ENCODE peak calls at places on chromosome 7, in seven cellular contexts. Q is neural crest cell; N is activated T-cell treated with anti-CD3 and anti-CD28 coated beads for 1 hour; V is DMS153; E is stimulated activated CD4-positive, alpha-beta T cell treated with anti-CD3 and anti-CD28 coated beads, Interleukin-2, amount 100 ng/mL, for 48 hours; M is NCI-H1694; P is Karpas-422. K is an unnamed sample.

GRCh38 chr7:76302299-76303056 is at the start of gene HSPB1:
- DNase-seq in Q (peak; percentile 51), N (peak; percentile 61), V (peak; percentile 87), E (peak; percentile 33), M (peak; percentile 81), P (no peak), K (peak; percentile 55)

GRCh38 chr7:69739182-69739581 is 140.9 kb downstream of the AUTS2 start:
- DNase-seq in Q (no peak), N (no peak), V (no peak), E (peak; percentile 7), M (no peak), P (peak; percentile 79), K (no peak)

GRCh38 chr7:158646766-158647474 is 57.7 kb downstream of the NCAPG2 start:
- DNase-seq in Q (peak; percentile 16), N (no peak), V (no peak), E (peak; percentile 15), M (no peak), P (peak; percentile 86), K (no peak)

GRCh38 chr7:94403546-94403945 is 8.9 kb downstream of the COL1A2 start:
- DNase-seq in Q (no peak), N (no peak), V (no peak), E (no peak), M (no peak), P (no peak), K (no peak)

GRCh38 chr7:130446285-130446684 is 5.5 kb upstream of the CEP41 start:
- DNase-seq in Q (no peak), N (no peak), V (no peak), E (no peak), M (no peak), P (no peak), K (no peak)

GRCh38 chr7:35647171-35647574 is 47.8 kb downstream of the HERPUD2 start:
- DNase-seq in Q (no peak), N (no peak), V (peak; percentile 51), E (no peak), M (peak; percentile 20), P (no peak), K (no peak)

GRCh38 chr7:28759373-28760013 is 198.6 kb downstream of the TRIL start:
- DNase-seq in Q (no peak), N (no peak), V (no peak), E (no peak), M (peak; percentile 4), P (no peak), K (no peak)

GRCh38 chr7:157502701-157503111 is 165.9 kb downstream of the DNAJB6 start:
- DNase-seq in Q (no peak), N (peak; percentile 51), V (no peak), E (peak; percentile 28), M (no peak), P (no peak), K (peak; percentile 67)

GRCh38 chr7:157250605-157251228 is 86.1 kb upstream of the DNAJB6 start:
- DNase-seq in Q (peak; percentile 58), N (peak; percentile 27), V (no peak), E (peak; percentile 45), M (peak; percentile 45), P (peak; percentile 84), K (peak; percentile 14)

GRCh38 chr7:139720705-139721231 is 57.0 kb downstream of the HIPK2 start:
- DNase-seq in Q (no peak), N (no peak), V (peak; percentile 50), E (no peak), M (no peak), P (no peak), K (no peak)

GRCh38 chr7:54764861-54765260 is 5.8 kb upstream of the SEC61G start:
- DNase-seq in Q (no peak), N (no peak), V (no peak), E (no peak), M (no peak), P (no peak), K (no peak)

GRCh38 chr7:131557521-131558385 is 1.3 kb upstream of the PODXL start:
- DNase-seq in Q (peak; percentile 25), N (no peak), V (no peak), E (no peak), M (no peak), P (no peak), K (no peak)

GRCh38 chr7:72919256-72919775 is 5.6 kb upstream of the POM121 start:
- DNase-seq in Q (no peak), N (no peak), V (no peak), E (no peak), M (no peak), P (peak; percentile 34), K (no peak)

GRCh38 chr7:54663603-54664234 is 95.3 kb downstream of the SEC61G start:
- DNase-seq in Q (no peak), N (no peak), V (no peak), E (no peak), M (no peak), P (no peak), K (no peak)

GRCh38 chr7:142568430-142569097 is 180.7 kb upstream of the PRSS1 start:
- DNase-seq in Q (no peak), N (no peak), V (no peak), E (no peak), M (no peak), P (no peak), K (no peak)

GRCh38 chr7:47529405-47529804 is 52.5 kb downstream of the TNS3 start:
- DNase-seq in Q (no peak), N (no peak), V (no peak), E (no peak), M (no peak), P (no peak), K (no peak)

GRCh38 chr7:152522551-152522950 is 86.7 kb upstream of the KMT2C start:
- DNase-seq in Q (no peak), N (no peak), V (peak; percentile 70), E (no peak), M (peak; percentile 91), P (no peak), K (no peak)

GRCh38 chr7:50528266-50529092 is 36.7 kb downstream of the DDC start:
- DNase-seq in Q (no peak), N (no peak), V (no peak), E (no peak), M (no peak), P (no peak), K (no peak)

GRCh38 chr7:121406866-121407439 is 10.8 kb upstream of the FAM3C start:
- DNase-seq in Q (no peak), N (no peak), V (no peak), E (no peak), M (no peak), P (no peak), K (no peak)

GRCh38 chr7:152076940-152077933 is 51.8 kb downstream of the GALNT11 start:
- DNase-seq in Q (no peak), N (no peak), V (no peak), E (no peak), M (no peak), P (no peak), K (no peak)

GRCh38 chr7:112383671-112384417 is 66.4 kb upstream of the IFRD1 start:
- DNase-seq in Q (no peak), N (no peak), V (no peak), E (no peak), M (peak; percentile 9), P (peak; percentile 73), K (no peak)

GRCh38 chr7:130232209-130232608 is 24.5 kb downstream of the SSMEM1 start:
- DNase-seq in Q (no peak), N (no peak), V (no peak), E (no peak), M (no peak), P (no peak), K (no peak)

GRCh38 chr7:155533827-155534690 is 12.3 kb downstream of the CNPY1 start:
- DNase-seq in Q (peak; percentile 69), N (no peak), V (no peak), E (peak; percentile 32), M (peak; percentile 25), P (peak; percentile 59), K (no peak)

GRCh38 chr7:27151945-27152815 is at the start of gene HOXA3:
- DNase-seq in Q (no peak), N (no peak), V (no peak), E (no peak), M (no peak), P (no peak), K (no peak)

GRCh38 chr7:101386558-101387199 is 24.0 kb downstream of the COL26A1 start:
- DNase-seq in Q (peak; percentile 37), N (no peak), V (peak; percentile 20), E (no peak), M (no peak), P (no peak), K (no peak)

GRCh38 chr7:5500056-5500776 is 76.6 kb upstream of the TNRC18 start:
- DNase-seq in Q (no peak), N (no peak), V (no peak), E (no peak), M (no peak), P (no peak), K (no peak)

GRCh38 chr7:75762350-75762917 is 9.6 kb downstream of the CCL26 start:
- DNase-seq in Q (no peak), N (no peak), V (peak; percentile 45), E (no peak), M (peak; percentile 58), P (peak; percentile 77), K (no peak)

GRCh38 chr7:159128767-159129166 is 15.9 kb downstream of the VIPR2 start:
- DNase-seq in Q (no peak), N (no peak), V (no peak), E (no peak), M (no peak), P (peak; percentile 6), K (no peak)

GRCh38 chr7:39184387-39184786 is 206.7 kb downstream of the POU6F2 start:
- DNase-seq in Q (no peak), N (no peak), V (no peak), E (no peak), M (no peak), P (no peak), K (no peak)

GRCh38 chr7:151518781-151519044 is 982 bp downstream of the RHEB start:
- DNase-seq in Q (no peak), N (no peak), V (no peak), E (no peak), M (no peak), P (no peak), K (no peak)

GRCh38 chr7:49398730-49399129 is 374.7 kb upstream of the VWC2 start:
- DNase-seq in Q (no peak), N (no peak), V (no peak), E (no peak), M (no peak), P (no peak), K (no peak)

GRCh38 chr7:150964593-150965111 is 13.5 kb downstream of the KCNH2 start:
- DNase-seq in Q (no peak), N (no peak), V (peak; percentile 43), E (no peak), M (peak; percentile 94), P (no peak), K (no peak)

GRCh38 chr7:81267508-81267907 is 348.7 kb upstream of the SEMA3C start:
- DNase-seq in Q (no peak), N (no peak), V (no peak), E (no peak), M (no peak), P (no peak), K (no peak)

GRCh38 chr7:77370606-77371005 is 45.5 kb downstream of the GSAP start:
- DNase-seq in Q (no peak), N (no peak), V (no peak), E (no peak), M (no peak), P (no peak), K (no peak)

GRCh38 chr7:37921340-37921805 is 933 bp downstream of the EPDR1 start:
- DNase-seq in Q (no peak), N (no peak), V (peak; percentile 26), E (no peak), M (peak; percentile 50), P (no peak), K (no peak)

K was measured in T follicular helper cell.